ENCODE peak calls at places on chromosomes 3 and 15, in nine cellular contexts. Y is mesenteric fat pad; S is foreskin keratinocyte; W is stimulated activated naive CD8-positive, alpha-beta T cell treated with anti-CD3 and anti-CD28 coated beads, Interleukin-15, Interleukin-2, amounts not matched to agents 100 U/mL and 50 U/mL, for 24 hours; G is fibroblast of pulmonary artery; X is NCI-H69; J is midbrain; D is stimulated activated CD8-positive, alpha-beta memory T cell treated with anti-CD3 and anti-CD28 coated beads, Interleukin-12 subunit alpha, Interleukin-12 subunit beta, amount 100 ng/mL, for 4 hours; N is NT2/D1. F is an unnamed sample.
A peak's percentile ranks its signal among the peaks of the same experiment; 100 is the strongest.

GRCh38 chr3:57298041-57298440 is 5.6 kb upstream of the ASB14 start:
- DNase-seq in Y (no peak), S (peak; percentile 49), W (no peak), G (peak; percentile 7), X (no peak), J (no peak), D (no peak), N (no peak), F (no peak)

GRCh38 chr15:82081904-82082810 is 36.3 kb upstream of the MEX3B start:
- DNase-seq in Y (no peak), S (no peak), W (no peak), G (peak; percentile 71), X (peak; percentile 13), J (no peak), D (no peak), N (peak; percentile 63), F (no peak)

GRCh38 chr3:63964287-63965073 is 52.3 kb upstream of the SCAANT1 start:
- DNase-seq in Y (no peak), S (no peak), W (no peak), G (no peak), X (peak; percentile 73), J (no peak), D (no peak), N (no peak), F (no peak)

GRCh38 chr3:71989165-71989564 is 204.2 kb upstream of the PROK2 start:
- DNase-seq in Y (no peak), S (no peak), W (no peak), G (peak; percentile 21), X (no peak), J (no peak), D (no peak), N (peak; percentile 20), F (no peak)

GRCh38 chr15:97984157-97984556 is 23.7 kb downstream of the ARRDC4 start:
- DNase-seq in Y (no peak), S (no peak), W (no peak), G (no peak), X (no peak), J (no peak), D (no peak), N (no peak), F (no peak)

GRCh38 chr3:78736863-78737262 is 1030.9 kb downstream of the ROBO1 start:
- DNase-seq in Y (no peak), S (peak; percentile 87), W (no peak), G (no peak), X (peak; percentile 33), J (no peak), D (no peak), N (no peak), F (no peak)

GRCh38 chr3:115624898-115625297 is 1.6 kb downstream of the GAP43 start:
- DNase-seq in Y (no peak), S (no peak), W (no peak), G (no peak), X (peak; percentile 1), J (no peak), D (no peak), N (no peak), F (no peak)

GRCh38 chr3:87761341-87761740 is 297.5 kb downstream of the CGGBP1 start:
- DNase-seq in Y (no peak), S (no peak), W (no peak), G (no peak), X (no peak), J (no peak), D (no peak), N (no peak), F (no peak)

GRCh38 chr15:89912674-89913396 is at the start of gene ARPIN:
- DNase-seq in Y (peak; percentile 89), S (no peak), W (no peak), G (peak; percentile 41), X (peak; percentile 64), J (peak; percentile 28), D (no peak), N (no peak), F (peak; percentile 35)